ENCODE peak calls at places on chromosomes 3 and 15, in nine cellular contexts. Y is stimulated activated CD4-positive, alpha-beta T cell treated with anti-CD3 and anti-CD28 coated beads, Interleukin-1b, Interleukin-23, amount 100 ng/mL, for 24 hours; I is brain pericyte; D is activated naive CD8-positive, alpha-beta T cell treated with anti-CD3 and anti-CD28 coated beads, Interleukin-2, amount 50 U/mL, for 16 hours; V is stimulated activated naive CD8-positive, alpha-beta T cell treated with anti-CD3 and anti-CD28 coated beads, Interleukin-15, Interleukin-2, amounts not matched to agents 100 U/mL and 50 U/mL, for 24 hours; S is NCI-H2029; X is epithelial cell of prostate; C is progenitor cell of endocrine pancreas; B is activated T-helper 1 cell treated with anti-CD3 and anti-CD28 coated beads, Interleukin-2, amount 50 U/mL, for 16 hours. H is an unnamed sample.
A peak's percentile ranks its signal among the peaks of the same experiment; 100 is the strongest.

GRCh38 chr3:159870723-159871122 is 117.9 kb upstream of the IL12A start:
- DNase-seq in Y (no peak), I (no peak), D (no peak), V (no peak), S (no peak), X (no peak), C (no peak), B (no peak), H (no peak)

GRCh38 chr15:98823012-98823458 is 174.7 kb downstream of the IGF1R start:
- DNase-seq in Y (no peak), I (no peak), D (no peak), V (no peak), S (peak; percentile 60), X (peak; percentile 69), C (no peak), B (no peak), H (no peak)

GRCh38 chr15:59339252-59339672 is 33.4 kb downstream of the MYO1E start:
- DNase-seq in Y (no peak), I (no peak), D (no peak), V (no peak), S (no peak), X (peak; percentile 83), C (no peak), B (no peak), H (no peak)

GRCh38 chr15:66862878-66863335 is 160.9 kb downstream of the SMAD6 start:
- DNase-seq in Y (peak; percentile 62), I (peak; percentile 30), D (peak; percentile 44), V (peak; percentile 79), S (no peak), X (peak; percentile 60), C (peak; percentile 79), B (peak; percentile 55), H (no peak)

GRCh38 chr3:192684151-192684550 is 43.2 kb downstream of the FGF12 start:
- DNase-seq in Y (no peak), I (no peak), D (no peak), V (no peak), S (no peak), X (no peak), C (no peak), B (no peak), H (no peak)

GRCh38 chr15:44775923-44776322 is 39.6 kb downstream of the TRIM69 start:
- DNase-seq in Y (no peak), I (no peak), D (no peak), V (no peak), S (peak; percentile 76), X (no peak), C (no peak), B (no peak), H (no peak)

GRCh38 chr3:141275032-141275422 is 43.4 kb downstream of the PXYLP1 start:
- DNase-seq in Y (no peak), I (no peak), D (no peak), V (no peak), S (no peak), X (peak; percentile 90), C (no peak), B (no peak), H (no peak)

GRCh38 chr3:27900316-27900715 is 178.2 kb upstream of the EOMES start:
- DNase-seq in Y (peak; percentile 4), I (no peak), D (peak; percentile 9), V (peak; percentile 44), S (no peak), X (no peak), C (no peak), B (no peak), H (no peak)

GRCh38 chr3:190696777-190697501 is 165.6 kb downstream of the GMNC start:
- DNase-seq in Y (no peak), I (no peak), D (no peak), V (no peak), S (no peak), X (no peak), C (no peak), B (no peak), H (no peak)

GRCh38 chr15:70524470-70524869 is 238.9 kb downstream of the UACA start:
- DNase-seq in Y (no peak), I (no peak), D (no peak), V (peak; percentile 1), S (no peak), X (no peak), C (no peak), B (no peak), H (no peak)

GRCh38 chr3:55285156-55285555 is 201.9 kb downstream of the WNT5A start:
- DNase-seq in Y (no peak), I (no peak), D (no peak), V (no peak), S (no peak), X (no peak), C (no peak), B (no peak), H (no peak)

GRCh38 chr3:114746502-114746901 is 400.6 kb downstream of the ZBTB20 start:
- DNase-seq in Y (no peak), I (no peak), D (no peak), V (no peak), S (no peak), X (no peak), C (no peak), B (no peak), H (no peak)

GRCh38 chr3:123385072-123385471 is 63.8 kb downstream of the ADCY5 start:
- DNase-seq in Y (no peak), I (no peak), D (no peak), V (no peak), S (peak; percentile 46), X (no peak), C (no peak), B (no peak), H (no peak)

GRCh38 chr15:96774216-96774615 is 443.7 kb downstream of the NR2F2 start:
- DNase-seq in Y (no peak), I (no peak), D (no peak), V (no peak), S (no peak), X (no peak), C (no peak), B (no peak), H (no peak)

GRCh38 chr3:78455737-78456136 is 1312.1 kb downstream of the ROBO1 start:
- DNase-seq in Y (no peak), I (no peak), D (no peak), V (no peak), S (no peak), X (no peak), C (no peak), B (no peak), H (peak; percentile 2)

GRCh38 chr3:130457681-130458080 is 59.3 kb upstream of the COL6A6 start:
- DNase-seq in Y (no peak), I (no peak), D (no peak), V (no peak), S (no peak), X (no peak), C (no peak), B (no peak), H (no peak)

GRCh38 chr3:177249203-177249602 is 51.9 kb upstream of the TBL1XR1 start:
- DNase-seq in Y (no peak), I (no peak), D (no peak), V (no peak), S (no peak), X (no peak), C (no peak), B (no peak), H (no peak)

GRCh38 chr3:148861277-148861869 is 3.7 kb upstream of the CPA3 start:
- DNase-seq in Y (no peak), I (peak; percentile 5), D (no peak), V (no peak), S (peak; percentile 31), X (no peak), C (no peak), B (no peak), H (no peak)

GRCh38 chr15:65930134-65930533 is 60.8 kb downstream of the RAB11A start:
- DNase-seq in Y (no peak), I (no peak), D (no peak), V (no peak), S (no peak), X (no peak), C (no peak), B (no peak), H (no peak)

GRCh38 chr3:63089007-63089406 is 189.1 kb upstream of the SYNPR start:
- DNase-seq in Y (no peak), I (no peak), D (no peak), V (no peak), S (no peak), X (no peak), C (no peak), B (no peak), H (no peak)